ENCODE peak calls at places on chromosomes 16 and 17, in four cellular contexts. L is left colon, I is HuH-7, S is HFFc6. V is an unnamed sample.
A peak's percentile ranks its signal among the peaks of the same experiment; 100 is the strongest.

GRCh38 chr17:66830451-66830850 is 4.5 kb upstream of the CACNG5 start:
- DNase-seq in L (no peak), I (no peak), S (no peak), V (no peak)

GRCh38 chr16:22063888-22064467 is 28.4 kb upstream of the VWA3A start:
- DNase-seq in L (no peak), I (no peak), S (no peak), V (no peak)

GRCh38 chr16:56450275-56450889 is 750 bp downstream of the NUDT21 start:
- DNase-seq in L (no peak), I (no peak), S (peak; percentile 6), V (no peak)

GRCh38 chr17:6454495-6455320 is 10.5 kb downstream of the PIMREG start:
- DNase-seq in L (no peak), I (no peak), S (no peak), V (no peak)

GRCh38 chr17:78278139-78278741 is 46.8 kb downstream of the TMEM235 start:
- DNase-seq in L (no peak), I (no peak), S (no peak), V (no peak)

GRCh38 chr16:2062801-2063200 is 15.0 kb downstream of the TSC2 start:
- DNase-seq in L (no peak), I (no peak), S (no peak), V (no peak)

GRCh38 chr16:76243620-76244019 is 33.6 kb upstream of the CNTNAP4 start:
- DNase-seq in L (no peak), I (no peak), S (no peak), V (no peak)

GRCh38 chr16:81652798-81653505 is 126.1 kb upstream of the PLCG2 start:
- DNase-seq in L (no peak), I (no peak), S (no peak), V (no peak)

GRCh38 chr17:1049446-1050225 is 52.7 kb downstream of the TIMM22 start:
- DNase-seq in L (no peak), I (no peak), S (no peak), V (no peak)